ENCODE peak calls at places on chromosomes 3 and 15, in eight cellular contexts. One of them, this sample, is unnamed.

GRCh38 chr3:147614210-147614609 is 205.0 kb downstream of the ZIC1 start:
- DNase-seq in AG09319: no peak
- DNase-seq in choroid plexus epithelial cell: peak
- DNase-seq in SW 1271: no peak
- DNase-seq in AG09309: no peak
- DNase-seq in occipital lobe: no peak
- DNase-seq in amniotic stem cell: no peak
- DNase-seq in heart right ventricle: no peak
- DNase-seq in this sample: no peak

GRCh38 chr3:128170866-128171516 is 17.7 kb downstream of the EEFSEC start:
- DNase-seq in heart right ventricle: peak
- DNase-seq in AG09319: peak
- DNase-seq in occipital lobe: peak
- DNase-seq in amniotic stem cell: peak
- DNase-seq in choroid plexus epithelial cell: peak
- DNase-seq in SW 1271: peak
- DNase-seq in AG09309: peak
- DNase-seq in this sample: peak

GRCh38 chr15:92925409-92925808 is 25.3 kb downstream of the CHD2 start:
- DNase-seq in AG09309: no peak
- DNase-seq in heart right ventricle: no peak
- DNase-seq in choroid plexus epithelial cell: no peak
- DNase-seq in occipital lobe: no peak
- DNase-seq in SW 1271: no peak
- DNase-seq in amniotic stem cell: no peak
- DNase-seq in AG09319: no peak
- DNase-seq in this sample: no peak

GRCh38 chr3:40914475-40914874 is 284.8 kb upstream of the CTNNB1 start:
- DNase-seq in amniotic stem cell: no peak
- DNase-seq in AG09319: no peak
- DNase-seq in occipital lobe: no peak
- DNase-seq in SW 1271: no peak
- DNase-seq in AG09309: no peak
- DNase-seq in choroid plexus epithelial cell: no peak
- DNase-seq in heart right ventricle: no peak
- DNase-seq in this sample: no peak

GRCh38 chr3:129836381-129837056 is 57.0 kb downstream of the TMCC1 start:
- DNase-seq in amniotic stem cell: no peak
- DNase-seq in SW 1271: no peak
- DNase-seq in AG09319: no peak
- DNase-seq in occipital lobe: no peak
- DNase-seq in AG09309: no peak
- DNase-seq in choroid plexus epithelial cell: peak
- DNase-seq in heart right ventricle: no peak
- DNase-seq in this sample: no peak

GRCh38 chr3:197175503-197175902 is 122.9 kb downstream of the DLG1 start:
- DNase-seq in SW 1271: no peak
- DNase-seq in choroid plexus epithelial cell: no peak
- DNase-seq in amniotic stem cell: no peak
- DNase-seq in occipital lobe: no peak
- DNase-seq in AG09309: no peak
- DNase-seq in heart right ventricle: no peak
- DNase-seq in AG09319: no peak
- DNase-seq in this sample: peak

GRCh38 chr15:64636101-64636500 is 139.3 kb downstream of the RBPMS2 start:
- DNase-seq in AG09309: no peak
- DNase-seq in amniotic stem cell: no peak
- DNase-seq in SW 1271: no peak
- DNase-seq in AG09319: no peak
- DNase-seq in choroid plexus epithelial cell: peak
- DNase-seq in heart right ventricle: no peak
- DNase-seq in occipital lobe: no peak
- DNase-seq in this sample: no peak

GRCh38 chr3:61964566-61964965 is 403.2 kb downstream of the PTPRG start:
- DNase-seq in AG09319: no peak
- DNase-seq in amniotic stem cell: no peak
- DNase-seq in SW 1271: no peak
- DNase-seq in occipital lobe: no peak
- DNase-seq in heart right ventricle: no peak
- DNase-seq in AG09309: no peak
- DNase-seq in choroid plexus epithelial cell: no peak
- DNase-seq in this sample: no peak

GRCh38 chr15:43516801-43517353 is 531 bp upstream of the MAP1A start:
- DNase-seq in occipital lobe: no peak
- DNase-seq in heart right ventricle: no peak
- DNase-seq in amniotic stem cell: no peak
- DNase-seq in SW 1271: no peak
- DNase-seq in choroid plexus epithelial cell: peak
- DNase-seq in AG09319: no peak
- DNase-seq in AG09309: no peak
- DNase-seq in this sample: no peak

GRCh38 chr15:81885135-81885534 is 160.7 kb downstream of the MEX3B start:
- DNase-seq in AG09309: no peak
- DNase-seq in choroid plexus epithelial cell: no peak
- DNase-seq in heart right ventricle: no peak
- DNase-seq in occipital lobe: no peak
- DNase-seq in AG09319: no peak
- DNase-seq in SW 1271: no peak
- DNase-seq in amniotic stem cell: no peak
- DNase-seq in this sample: no peak

GRCh38 chr3:81643721-81644120 is 117.7 kb downstream of the GBE1 start:
- DNase-seq in SW 1271: no peak
- DNase-seq in heart right ventricle: no peak
- DNase-seq in AG09309: peak
- DNase-seq in choroid plexus epithelial cell: peak
- DNase-seq in AG09319: no peak
- DNase-seq in occipital lobe: no peak
- DNase-seq in amniotic stem cell: no peak
- DNase-seq in this sample: peak

GRCh38 chr3:43966126-43966525 is 275.4 kb downstream of the ABHD5 start:
- DNase-seq in AG09309: no peak
- DNase-seq in amniotic stem cell: no peak
- DNase-seq in choroid plexus epithelial cell: no peak
- DNase-seq in heart right ventricle: no peak
- DNase-seq in SW 1271: no peak
- DNase-seq in occipital lobe: no peak
- DNase-seq in AG09319: no peak
- DNase-seq in this sample: no peak

GRCh38 chr3:77536038-77536775 is 496.3 kb downstream of the ROBO2 start:
- DNase-seq in occipital lobe: no peak
- DNase-seq in AG09309: no peak
- DNase-seq in choroid plexus epithelial cell: no peak
- DNase-seq in SW 1271: no peak
- DNase-seq in amniotic stem cell: no peak
- DNase-seq in AG09319: no peak
- DNase-seq in heart right ventricle: no peak
- DNase-seq in this sample: no peak

GRCh38 chr3:151226088-151226563 is 23.1 kb upstream of the GPR171 start:
- DNase-seq in choroid plexus epithelial cell: peak
- DNase-seq in SW 1271: no peak
- DNase-seq in occipital lobe: no peak
- DNase-seq in heart right ventricle: no peak
- DNase-seq in amniotic stem cell: peak
- DNase-seq in AG09309: peak
- DNase-seq in AG09319: peak
- DNase-seq in this sample: no peak

GRCh38 chr15:59892995-59893394 is 111.1 kb upstream of the FOXB1 start:
- DNase-seq in SW 1271: no peak
- DNase-seq in AG09309: no peak
- DNase-seq in AG09319: no peak
- DNase-seq in choroid plexus epithelial cell: peak
- DNase-seq in occipital lobe: no peak
- DNase-seq in amniotic stem cell: no peak
- DNase-seq in heart right ventricle: no peak
- DNase-seq in this sample: no peak

GRCh38 chr3:69161587-69162196 is 39.3 kb upstream of the LMOD3 start:
- DNase-seq in heart right ventricle: no peak
- DNase-seq in AG09319: peak
- DNase-seq in choroid plexus epithelial cell: peak
- DNase-seq in SW 1271: no peak
- DNase-seq in AG09309: peak
- DNase-seq in amniotic stem cell: no peak
- DNase-seq in occipital lobe: peak
- DNase-seq in this sample: peak

GRCh38 chr15:79243723-79244122 is 38.8 kb upstream of the ANKRD34C start:
- DNase-seq in choroid plexus epithelial cell: peak
- DNase-seq in SW 1271: no peak
- DNase-seq in AG09309: no peak
- DNase-seq in amniotic stem cell: no peak
- DNase-seq in AG09319: no peak
- DNase-seq in occipital lobe: peak
- DNase-seq in heart right ventricle: peak
- DNase-seq in this sample: no peak

GRCh38 chr3:112976001-112976400 is 1.1 kb upstream of the CD200R1 start:
- DNase-seq in SW 1271: no peak
- DNase-seq in occipital lobe: no peak
- DNase-seq in AG09319: no peak
- DNase-seq in amniotic stem cell: no peak
- DNase-seq in heart right ventricle: no peak
- DNase-seq in AG09309: no peak
- DNase-seq in choroid plexus epithelial cell: no peak
- DNase-seq in this sample: no peak

GRCh38 chr15:71545223-71545760 is 265.1 kb upstream of the NR2E3 start:
- DNase-seq in choroid plexus epithelial cell: peak
- DNase-seq in SW 1271: no peak
- DNase-seq in AG09309: no peak
- DNase-seq in AG09319: no peak
- DNase-seq in heart right ventricle: no peak
- DNase-seq in occipital lobe: no peak
- DNase-seq in amniotic stem cell: no peak
- DNase-seq in this sample: no peak

GRCh38 chr3:48881652-48882114 is 17.0 kb downstream of the SLC25A20 start:
- DNase-seq in amniotic stem cell: no peak
- DNase-seq in SW 1271: no peak
- DNase-seq in AG09309: no peak
- DNase-seq in occipital lobe: no peak
- DNase-seq in choroid plexus epithelial cell: no peak
- DNase-seq in heart right ventricle: no peak
- DNase-seq in AG09319: no peak
- DNase-seq in this sample: no peak

GRCh38 chr3:18885612-18886011 is 262.7 kb upstream of the KCNH8 start:
- DNase-seq in heart right ventricle: no peak
- DNase-seq in amniotic stem cell: no peak
- DNase-seq in AG09319: no peak
- DNase-seq in AG09309: no peak
- DNase-seq in SW 1271: no peak
- DNase-seq in occipital lobe: no peak
- DNase-seq in choroid plexus epithelial cell: no peak
- DNase-seq in this sample: no peak

GRCh38 chr15:40584191-40584590 is 9.9 kb upstream of the KNL1 start:
- DNase-seq in choroid plexus epithelial cell: no peak
- DNase-seq in heart right ventricle: no peak
- DNase-seq in amniotic stem cell: no peak
- DNase-seq in occipital lobe: no peak
- DNase-seq in AG09319: no peak
- DNase-seq in SW 1271: no peak
- DNase-seq in AG09309: no peak
- DNase-seq in this sample: no peak

GRCh38 chr3:176071943-176072342 is 1125.3 kb downstream of the TBL1XR1 start:
- DNase-seq in occipital lobe: no peak
- DNase-seq in choroid plexus epithelial cell: no peak
- DNase-seq in SW 1271: no peak
- DNase-seq in AG09319: no peak
- DNase-seq in heart right ventricle: no peak
- DNase-seq in AG09309: no peak
- DNase-seq in amniotic stem cell: no peak
- DNase-seq in this sample: no peak